ENCODE peak calls at places on chromosome 7, in seven cellular contexts. H is GM12878, A is PC-3, W is fibroblast of lung, R is GM23338, X is IMR-90, F is endothelial cell of umbilical vein. M is an unnamed sample. For H3K4me1, the result is how much of the 10 kb centered on the place peaks cover.

GRCh38 chr7:94655562-94655883 is 410 bp downstream of the SGCE start:
- DNase-seq in X (no peak), W (no peak), H (no peak), A (no peak), F (no peak), R (peak), M (peak)

GRCh38 chr7:141754939-141755338 is 9.0 kb upstream of the TAS2R3 start:
- DNase-seq in F (peak), W (peak), X (no peak), R (peak), H (no peak), A (peak), M (no peak)

GRCh38 chr7:135536160-135536559 is 21.6 kb upstream of the NUP205 start:
- DNase-seq in A (no peak), H (no peak), W (peak), X (peak), R (no peak), F (no peak), M (peak)

GRCh38 chr7:116087984-116088383 is 57.4 kb upstream of the TFEC start:
- DNase-seq in A (no peak), H (no peak), F (no peak), W (no peak), X (no peak), R (peak), M (no peak)

GRCh38 chr7:95213809-95214492 is 110.4 kb downstream of the PON1 start:
- DNase-seq in X (no peak), F (no peak), W (peak), R (no peak), H (no peak), A (no peak), M (peak)

GRCh38 chr7:86786376-86786775 is 142.7 kb downstream of the GRM3 start:
- DNase-seq in R (no peak), X (no peak), W (no peak), F (no peak), H (no peak), A (no peak), M (no peak)

GRCh38 chr7:55386541-55386940 is 21.4 kb downstream of the LANCL2 start:
- DNase-seq in A (no peak), X (no peak), F (no peak), H (no peak), W (no peak), R (no peak), M (no peak)

GRCh38 chr7:135768990-135769389 is 20.4 kb upstream of the FAM180A start:
- DNase-seq in X (no peak), R (no peak), F (no peak), A (no peak), W (no peak), H (no peak), M (no peak)

GRCh38 chr7:129169171-129169643 is 19.2 kb upstream of the SMO start:
- DNase-seq in F (peak), A (no peak), H (no peak), X (no peak), R (peak), W (peak), M (peak)

GRCh38 chr7:44066494-44067063 is 1.2 kb upstream of the PGAM2 start:
- DNase-seq in R (no peak), H (no peak), F (no peak), A (no peak), W (no peak), X (no peak), M (no peak)

GRCh38 chr7:82609746-82610145 is 166.2 kb upstream of the CACNA2D1 start:
- DNase-seq in X (no peak), F (no peak), H (no peak), R (no peak), W (no peak), A (no peak), M (no peak)

GRCh38 chr7:92763636-92764423 is 72.5 kb downstream of the CDK6 start:
- DNase-seq in H (no peak), X (peak), A (peak), R (peak), W (peak), F (peak), M (peak)

GRCh38 chr7:100515072-100515532 is 23.9 kb upstream of the AGFG2 start:
- DNase-seq in H (no peak), R (no peak), W (peak), A (peak), F (peak), X (peak), M (peak)

GRCh38 chr7:108001759-108002725 is 919 bp downstream of the LAMB1 start:
- DNase-seq in A (no peak), H (no peak), R (peak), F (no peak), W (no peak), X (peak), M (no peak)

GRCh38 chr7:94301024-94301588 is 93.6 kb upstream of the COL1A2 start:
- DNase-seq in H (no peak), W (peak), F (peak), R (peak), X (peak), A (peak), M (peak)

GRCh38 chr7:108402865-108403264 is 53.4 kb downstream of the NRCAM start:
- DNase-seq in F (peak), A (no peak), W (peak), X (no peak), R (no peak), H (no peak), M (peak)

GRCh38 chr7:32659853-32660252 is 164.6 kb downstream of the AVL9 start:
- DNase-seq in F (no peak), W (no peak), R (no peak), A (no peak), H (no peak), X (no peak), M (no peak)

GRCh38 chr7:128827248-128827958 is 2.8 kb upstream of the FLNC start:
- DNase-seq in H (no peak), W (peak), A (peak), R (no peak), F (peak), X (peak), M (peak)

GRCh38 chr7:13603661-13604060 is 385.8 kb downstream of the ETV1 start:
- DNase-seq in A (peak), W (no peak), R (no peak), F (no peak), H (no peak), X (peak), M (peak)

GRCh38 chr7:48708635-48709034 is 215.7 kb upstream of the CDC14C start:
- DNase-seq in W (no peak), F (no peak), R (peak), A (no peak), X (no peak), H (no peak), M (no peak)

GRCh38 chr7:135238112-135238744 is 4.6 kb downstream of the STRA8 start:
- DNase-seq in R (peak), F (no peak), W (no peak), X (no peak), A (no peak), H (no peak), M (no peak)

GRCh38 chr7:128909605-128910568 is 622 bp downstream of the KCP start:
- DNase-seq in F (peak), R (peak), A (no peak), X (peak), W (peak), H (no peak), M (peak)

GRCh38 chr7:44272981-44273380 is 52.4 kb downstream of the CAMK2B start:
- DNase-seq in R (no peak), F (no peak), A (no peak), H (no peak), W (no peak), X (no peak), M (no peak)

GRCh38 chr7:86437951-86438450 is 205.7 kb upstream of the GRM3 start:
- DNase-seq in W (no peak), R (no peak), A (no peak), F (no peak), H (no peak), X (no peak), M (no peak)

GRCh38 chr7:158085741-158086695 is 501.6 kb downstream of the PTPRN2 start:
- DNase-seq in W (no peak), X (no peak), F (no peak), R (no peak), A (no peak), H (no peak), M (no peak)

GRCh38 chr7:158740013-158740656 is 35.5 kb upstream of the NCAPG2 start:
- DNase-seq in A (peak), W (peak), H (no peak), R (no peak), X (peak), F (peak), M (peak)

DNA sequence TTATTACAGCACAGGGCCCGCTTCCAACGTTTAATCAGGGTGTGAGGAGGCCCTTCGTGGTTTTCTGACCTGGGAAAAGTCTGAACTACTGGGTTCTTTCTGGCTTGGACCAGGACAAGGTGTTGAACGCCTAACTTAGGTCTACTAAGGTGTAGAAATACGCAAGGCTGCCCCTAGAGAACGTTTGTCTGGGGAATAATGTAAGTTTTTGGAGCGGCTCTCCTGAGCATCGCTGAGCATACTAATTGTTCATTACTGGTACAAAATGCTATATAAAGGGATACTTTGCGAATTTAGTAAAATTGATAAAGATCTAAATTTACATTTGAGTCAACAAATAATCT is 32.4 kb upstream of the TOMM7 start:
- DNase-seq in W (no peak), A (no peak), R (no peak), X (no peak), F (no peak), H (no peak), M (no peak)
- H3K4me1 ChIP-seq in W (under half), A (under half), R (under half), X (under half), F (under half), H (under half), M (under half)

GRCh38 chr7:37514520-37514919 is 65.9 kb upstream of the ELMO1 start:
- DNase-seq in F (no peak), R (no peak), H (no peak), W (no peak), X (no peak), A (no peak), M (no peak)
- H2AFZ ChIP-seq in F (no peak), R (no peak), H (no peak), W (no peak), X (no peak), A (no peak), M (no peak)

GRCh38 chr7:156143158-156143557 is 330.9 kb upstream of the SHH start:
- DNase-seq in W (no peak), X (no peak), R (no peak), A (no peak), F (no peak), H (no peak), M (no peak)

GRCh38 chr7:156139633-156140032 is 327.4 kb upstream of the SHH start:
- DNase-seq in A (no peak), R (no peak), H (no peak), X (no peak), F (no peak), W (no peak), M (no peak)

GRCh38 chr7:156139112-156139511 is 326.8 kb upstream of the SHH start:
- DNase-seq in H (no peak), X (no peak), A (no peak), R (no peak), W (no peak), F (no peak), M (no peak)

GRCh38 chr7:156140896-156141295 is 328.6 kb upstream of the SHH start:
- DNase-seq in W (no peak), F (no peak), H (no peak), R (no peak), A (no peak), X (no peak), M (no peak)

DNA sequence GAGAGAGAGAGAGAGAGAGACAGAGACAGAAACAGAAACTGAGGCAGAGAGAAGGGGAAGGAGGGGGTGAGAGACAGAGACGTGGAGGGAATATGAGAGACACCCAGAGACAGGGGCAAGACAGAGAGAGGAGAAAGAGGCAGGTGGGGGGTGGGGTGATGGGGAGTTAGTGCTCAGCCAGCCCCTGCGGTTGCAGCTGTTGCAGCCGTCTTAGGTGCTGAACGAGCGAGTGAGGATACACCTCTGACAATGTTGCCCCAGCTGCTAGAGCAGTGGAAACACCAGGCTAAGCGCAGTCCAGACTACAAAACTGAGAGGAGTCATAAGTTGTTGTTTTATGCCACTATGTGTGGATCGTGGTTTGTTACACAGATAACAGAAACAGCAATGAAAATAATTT is 328.2 kb upstream of the SHH start:
- DNase-seq in R (no peak), W (no peak), H (no peak), X (no peak), A (no peak), F (no peak), M (no peak)
- H3K4me1 ChIP-seq in R (under half), W (under half), H (under half), X (under half), A (under half), F (under half), M (under half)

DNA sequence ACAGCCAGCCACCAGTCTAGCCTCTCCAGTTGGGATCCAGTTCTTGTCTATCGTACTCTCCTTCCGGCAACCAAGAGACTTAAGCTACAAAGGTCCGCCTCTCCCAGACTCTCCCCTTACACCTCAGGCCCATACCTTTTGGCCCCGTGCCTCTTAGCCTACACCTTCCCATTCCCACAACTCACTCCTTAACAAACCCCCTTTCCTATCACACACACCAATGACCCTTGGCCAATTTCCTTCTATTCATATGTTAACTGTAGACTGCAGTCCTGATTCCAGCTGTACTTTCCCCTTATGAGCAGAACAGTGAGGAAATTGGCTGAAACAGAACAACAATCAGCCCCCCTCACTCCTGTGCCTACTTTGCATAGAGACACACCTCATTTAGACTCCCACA is 1.4 kb upstream of the TMEM139 start:
- DNase-seq in W (no peak), H (no peak), X (no peak), F (no peak), A (no peak), R (peak), M (no peak)
- H2AFZ ChIP-seq in W (no peak), H (peak), X (peak), F (no peak), A (no peak), R (peak), M (no peak)

GRCh38 chr7:5589819-5590595 is 166.4 kb upstream of the TNRC18 start:
- DNase-seq in X (no peak), A (no peak), R (no peak), W (no peak), H (no peak), F (no peak), M (no peak)
- H3K4me1 ChIP-seq in X (under half), A (under half), R (under half), W (under half), H (under half), F (under half), M (under half)

DNA sequence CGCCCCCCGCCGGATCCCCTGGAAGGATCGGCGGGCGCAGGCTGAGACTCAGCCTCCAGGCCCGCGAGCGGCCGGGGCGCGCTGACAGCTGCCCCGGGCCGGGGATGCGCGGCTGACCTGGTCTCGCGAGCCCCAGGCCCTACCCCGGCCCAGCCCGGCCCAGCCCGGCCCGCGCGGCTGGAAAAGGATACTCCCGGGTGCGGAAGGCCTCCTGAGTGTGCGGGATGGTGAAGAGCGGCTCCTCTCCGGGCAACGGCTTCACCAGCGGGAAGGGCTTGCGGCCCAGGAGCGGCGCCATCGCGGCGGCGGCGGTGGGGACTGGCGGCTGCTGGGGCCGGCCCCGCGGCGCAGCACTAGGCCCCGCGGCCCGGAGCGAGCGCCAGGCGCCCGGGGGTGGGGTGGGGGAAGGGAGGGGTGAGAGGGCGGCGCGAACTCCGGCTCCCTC is 435 bp downstream of the BAZ1B start:
- DNase-seq in A (peak), X (peak), F (no peak), R (peak), W (no peak), H (no peak), M (peak)
- H2AFZ ChIP-seq in A (peak), X (peak), F (peak), R (peak), W (no peak), H (peak), M (peak)

DNA sequence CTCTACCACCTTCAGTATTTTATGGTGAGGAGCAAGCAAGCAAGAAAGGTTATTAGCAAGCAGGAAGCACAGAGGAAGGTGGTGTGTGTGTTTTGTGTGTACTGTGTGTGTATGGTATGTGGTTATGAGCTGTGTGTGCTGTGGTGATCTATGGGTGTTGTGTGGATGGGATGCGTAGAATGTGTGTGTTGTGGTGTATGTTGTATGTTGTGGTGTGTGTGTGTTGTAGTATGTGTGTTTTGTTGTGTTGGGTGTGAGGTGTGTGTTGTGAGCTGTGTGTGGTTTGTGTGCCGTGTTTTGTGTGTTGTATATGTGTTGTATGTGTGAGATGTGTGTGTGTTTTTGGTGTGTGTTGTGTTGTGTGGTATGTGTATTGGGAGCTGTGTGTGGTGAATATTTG is 16.8 kb upstream of the IGFBP3 start:
- DNase-seq in A (no peak), F (no peak), W (no peak), X (no peak), R (no peak), H (no peak), M (no peak)
- H3K4me1 ChIP-seq in A (under half), F (under half), W (under half), X (under half), R (under half), H (under half), M (under half)

M was measured in astrocyte.